ENCODE peak calls at places on chromosome 20, in ten cellular contexts. E is PC-3, Z is ovary, C is body of pancreas, Y is endodermal cell, K is breast epithelium, U is GM12865, X is foreskin fibroblast, R is AG09309, Q is HCT116. A is an unnamed sample.

GRCh38 chr20:62772994-62773858 is 23.0 kb upstream of the MRGBP start:
- DNase-seq in U (no peak), Z (no peak), E (no peak), C (peak; percentile 64), R (no peak), Y (no peak), K (no peak), Q (no peak), X (peak; percentile 70), A (no peak)

GRCh38 chr20:50221501-50222323 is 31.1 kb downstream of the CEBPB start:
- DNase-seq in U (no peak), Z (no peak), R (peak; percentile 55), Q (no peak), K (no peak), E (peak; percentile 84), Y (no peak), C (no peak), X (peak; percentile 60), A (peak; percentile 70)

GRCh38 chr20:39109933-39110818 is 148.0 kb downstream of the DHX35 start:
- DNase-seq in U (no peak), R (no peak), E (no peak), Q (no peak), C (no peak), X (no peak), Y (peak; percentile 85), Z (no peak), K (no peak), A (no peak)

GRCh38 chr20:36969478-36970186 is 18.1 kb upstream of the SAMHD1 start:
- DNase-seq in X (no peak), C (no peak), Y (no peak), R (no peak), K (no peak), Q (no peak), U (no peak), Z (no peak), E (no peak), A (no peak)

GRCh38 chr20:59013959-59014608 is 5.1 kb upstream of the TUBB1 start:
- DNase-seq in Y (no peak), X (peak; percentile 59), Z (no peak), R (no peak), Q (no peak), E (no peak), C (no peak), U (no peak), K (no peak), A (no peak)

GRCh38 chr20:59751075-59751711 is 146.9 kb downstream of the PHACTR3 start:
- DNase-seq in U (peak; percentile 86), Z (peak; percentile 80), Q (peak; percentile 27), R (no peak), C (peak; percentile 55), K (peak; percentile 22), X (peak; percentile 50), Y (peak; percentile 95), E (peak; percentile 73), A (peak; percentile 74)

GRCh38 chr20:40687384-40688128 is 1.5 kb downstream of the MAFB start:
- DNase-seq in X (peak; percentile 46), Y (peak; percentile 87), C (peak; percentile 70), E (no peak), K (peak; percentile 72), R (no peak), Z (peak; percentile 62), U (no peak), Q (no peak), A (no peak)

GRCh38 chr20:54623923-54624569 is 148.7 kb downstream of the DOK5 start:
- DNase-seq in E (no peak), Z (no peak), Q (no peak), C (no peak), Y (no peak), R (no peak), K (no peak), U (no peak), X (no peak), A (no peak)

GRCh38 chr20:44517454-44517853 is 4.4 kb downstream of the SERINC3 start:
- DNase-seq in R (no peak), Y (no peak), K (no peak), E (no peak), C (no peak), U (no peak), Q (no peak), Z (no peak), X (no peak), A (no peak)

GRCh38 chr20:44526129-44526528 is 4.3 kb upstream of the SERINC3 start:
- DNase-seq in K (no peak), Z (no peak), E (peak; percentile 67), U (no peak), Q (peak; percentile 22), X (peak; percentile 67), Y (peak; percentile 79), R (no peak), C (no peak), A (no peak)

GRCh38 chr20:44522841-44523240 is 971 bp upstream of the SERINC3 start:
- DNase-seq in Q (no peak), R (no peak), E (no peak), Y (no peak), U (no peak), Z (no peak), C (no peak), X (no peak), K (no peak), A (no peak)

GRCh38 chr20:44523746-44524145 is 1.9 kb upstream of the SERINC3 start:
- DNase-seq in Z (no peak), X (no peak), U (no peak), C (no peak), Y (peak; percentile 65), R (no peak), K (no peak), E (no peak), Q (no peak), A (no peak)

GRCh38 chr20:44521484-44522481 is at the start of gene SERINC3:
- DNase-seq in Y (peak; percentile 96), U (peak; percentile 94), R (peak; percentile 75), Z (peak; percentile 97), K (peak; percentile 96), X (peak; percentile 99), E (peak; percentile 98), C (peak; percentile 96), Q (peak; percentile 78), A (peak; percentile 99)
- TF ChIP-seq CTCF in Y (peak; percentile 47), U (no peak), R (no peak), Z (peak; percentile 18), K (no peak), X (no peak), E (peak; percentile 57), C (no peak), Q (peak; percentile 16), A (no peak)

GRCh38 chr20:24675651-24676352 is 206.4 kb downstream of the SYNDIG1 start:
- DNase-seq in Y (no peak), X (no peak), Q (no peak), E (no peak), K (no peak), R (no peak), U (no peak), Z (no peak), C (no peak), A (no peak)

GRCh38 chr20:24676353-24676977 is 207.0 kb downstream of the SYNDIG1 start:
- DNase-seq in C (no peak), Y (no peak), Z (peak; percentile 20), R (no peak), X (no peak), K (no peak), U (no peak), Q (no peak), E (no peak), A (peak; percentile 34)

GRCh38 chr20:24673678-24674570 is 204.5 kb downstream of the SYNDIG1 start:
- DNase-seq in R (peak; percentile 56), U (no peak), K (no peak), C (no peak), Z (peak; percentile 6), E (peak; percentile 90), Q (no peak), Y (no peak), X (peak; percentile 87), A (peak; percentile 7)

GRCh38 chr20:24676978-24677370 is 207.5 kb downstream of the SYNDIG1 start:
- DNase-seq in R (no peak), X (no peak), U (no peak), E (no peak), Q (no peak), C (no peak), Z (peak; percentile 0), K (no peak), Y (no peak), A (no peak)

GRCh38 chr20:24674921-24675605 is 205.6 kb downstream of the SYNDIG1 start:
- DNase-seq in C (no peak), E (no peak), Y (no peak), X (no peak), R (no peak), U (no peak), K (no peak), Q (no peak), Z (peak; percentile 10), A (peak; percentile 55)
- H3K4me3 ChIP-seq in C (no peak overlapping the region), E (no peak overlapping the region), Y (no peak overlapping the region), X (no peak overlapping the region), R (no peak overlapping the region), U (no peak overlapping the region), K (no peak overlapping the region), Q (no peak overlapping the region), Z (no peak overlapping the region), A (no peak overlapping the region)

GRCh38 chr20:6384956-6385355 is 262.1 kb upstream of the FERMT1 start:
- DNase-seq in Y (no peak), E (no peak), C (no peak), U (no peak), K (no peak), Q (no peak), Z (no peak), R (no peak), X (no peak), A (no peak)

GRCh38 chr20:6384368-6384767 is 261.5 kb upstream of the FERMT1 start:
- DNase-seq in Q (no peak), X (no peak), K (no peak), E (no peak), Y (no peak), U (no peak), R (no peak), C (no peak), Z (no peak), A (no peak)

DNA sequence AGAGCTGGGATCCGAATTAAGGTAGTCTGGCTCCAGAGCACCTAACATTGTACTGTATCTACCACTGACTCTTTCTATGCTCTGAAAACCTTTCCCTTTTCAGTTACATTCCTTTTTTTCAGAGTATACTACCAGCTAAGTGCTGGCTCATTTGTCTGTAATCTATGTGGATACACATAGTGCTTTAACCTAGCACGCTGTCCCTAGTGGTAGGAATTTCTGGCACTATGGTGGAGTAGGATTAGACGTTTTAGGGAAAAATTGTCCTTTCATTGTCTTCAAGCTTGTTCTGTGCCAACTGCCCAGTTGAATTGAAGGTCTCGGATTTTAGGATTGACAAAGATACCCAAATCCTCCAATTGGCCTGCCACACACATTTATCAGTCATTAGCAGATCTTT is 259.1 kb upstream of the FERMT1 start:
- DNase-seq in U (no peak), E (peak; percentile 71), Z (no peak), K (no peak), Y (peak; percentile 69), R (no peak), Q (no peak), C (no peak), X (no peak), A (no peak)
- TF ChIP-seq CTCF in U (no peak), E (peak; percentile 82), Z (no peak), K (no peak), Y (peak; percentile 90), R (no peak), Q (peak; percentile 50), C (no peak), X (peak; percentile 10), A (no peak)

DNA sequence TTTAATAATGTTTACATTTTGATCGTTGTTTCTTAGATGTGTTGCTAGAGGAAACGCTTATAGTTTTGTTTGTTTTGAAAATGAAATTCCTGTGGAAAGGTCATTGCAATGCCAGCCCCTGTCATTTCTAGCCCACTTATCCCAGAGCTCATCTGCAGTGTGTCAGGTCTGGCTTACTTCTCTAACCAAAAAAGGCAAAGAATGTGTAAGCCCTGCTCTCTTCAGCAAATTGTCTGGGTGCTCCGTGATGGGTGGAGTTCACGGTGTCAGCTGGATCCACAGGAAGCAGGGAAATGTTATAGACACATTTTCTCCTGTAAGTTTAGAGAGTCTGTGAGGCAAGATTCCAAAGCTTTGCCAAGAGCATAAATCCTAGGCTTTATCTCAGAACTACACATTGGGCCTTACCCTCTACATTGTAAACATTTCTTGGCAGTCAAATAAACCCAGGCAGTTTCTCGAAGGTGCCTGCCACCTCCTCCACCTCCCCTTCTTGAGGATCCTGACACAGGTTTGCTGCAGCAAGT is 50.9 kb downstream of the RPRD1B start:
- DNase-seq in R (no peak), U (no peak), Q (no peak), E (no peak), C (no peak), Y (no peak), Z (no peak), K (no peak), X (peak; percentile 55), A (no peak)
- H3K4me3 ChIP-seq in R (no peak overlapping the region), U (no peak overlapping the region), Q (no peak overlapping the region), E (no peak overlapping the region), C (no peak overlapping the region), Y (no peak overlapping the region), Z (no peak overlapping the region), K (no peak overlapping the region), X (no peak overlapping the region), A (no peak overlapping the region)